ENCODE peak calls at places on chromosomes 5 and 9, in five cellular contexts. F is cardiac fibroblast, V is fibroblast of lung, S is H1, P is IMR-90. R is an unnamed sample.

GRCh38 chr5:55533806-55534435 is 843 bp downstream of the PLPP1 start:
- DNase-seq in S (no peak), F (peak), V (peak), P (peak), R (no peak)

GRCh38 chr9:108463927-108464606 is 391.7 kb downstream of the ACTL7B start:
- DNase-seq in S (no peak), P (no peak), F (peak), V (peak), R (no peak)

GRCh38 chr5:98913911-98914310 is 14.9 kb downstream of the CHD1 start:
- DNase-seq in V (no peak), P (no peak), F (no peak), S (no peak), R (no peak)

GRCh38 chr5:6711409-6712135 is 1.7 kb upstream of the TENT4A start:
- DNase-seq in P (no peak), S (no peak), F (no peak), V (no peak), R (no peak)

GRCh38 chr9:124259273-124260078 is 1.7 kb downstream of the NEK6 start:
- DNase-seq in V (peak), F (peak), S (no peak), P (peak), R (peak)

GRCh38 chr5:73300520-73301207 is 127.7 kb downstream of the TMEM174 start:
- DNase-seq in F (no peak), V (peak), S (no peak), P (no peak), R (no peak)

GRCh38 chr5:136814621-136815378 is 449.5 kb upstream of the TRPC7 start:
- DNase-seq in V (no peak), S (no peak), P (peak), F (peak), R (peak)

GRCh38 chr9:87213948-87214347 is 266.6 kb upstream of the GAS1 start:
- DNase-seq in V (no peak), F (no peak), S (no peak), P (peak), R (no peak)

GRCh38 chr9:135144581-135145108 is 57.2 kb downstream of the OLFM1 start:
- DNase-seq in F (no peak), S (no peak), P (no peak), V (no peak), R (no peak)

GRCh38 chr9:18555105-18555883 is 81.3 kb downstream of the ADAMTSL1 start:
- DNase-seq in P (no peak), V (no peak), S (no peak), F (no peak), R (no peak)

GRCh38 chr5:155029240-155029639 is 15.7 kb downstream of the KIF4B start:
- DNase-seq in V (no peak), F (no peak), S (no peak), P (no peak), R (no peak)

GRCh38 chr5:127878174-127878750 is 175.1 kb downstream of the CCDC192 start:
- DNase-seq in S (peak), P (peak), F (peak), V (peak), R (no peak)

GRCh38 chr9:92749934-92750315 is 14.7 kb downstream of the BICD2 start:
- DNase-seq in F (no peak), S (no peak), P (peak), V (peak), R (no peak)

GRCh38 chr5:83991566-83992224 is 271.0 kb upstream of the HAPLN1 start:
- DNase-seq in S (no peak), F (no peak), V (no peak), P (peak), R (peak)

GRCh38 chr9:15373881-15374280 is 48.8 kb upstream of the SNAPC3 start:
- DNase-seq in P (peak), V (peak), F (no peak), S (no peak), R (no peak)

GRCh38 chr5:74576941-74577456 is 63.5 kb downstream of the ENC1 start:
- DNase-seq in P (peak), V (peak), S (no peak), F (peak), R (peak)
- TF ChIP-seq CTCF in P (no peak), V (no peak), S (no peak), F (no peak), R (no peak)

GRCh38 chr9:136975624-136976023 is 1.7 kb upstream of the PTGDS start:
- DNase-seq in P (no peak), F (no peak), S (no peak), V (no peak), R (no peak)
- TF ChIP-seq CTCF in P (peak), F (peak), S (no peak), V (no peak), R (no peak)

GRCh38 chr5:102965653-102966052 is 154.3 kb downstream of the GIN1 start:
- DNase-seq in S (no peak), P (no peak), V (no peak), F (no peak), R (no peak)
- TF ChIP-seq CTCF in S (no peak), P (no peak), V (no peak), F (no peak), R (no peak)

DNA sequence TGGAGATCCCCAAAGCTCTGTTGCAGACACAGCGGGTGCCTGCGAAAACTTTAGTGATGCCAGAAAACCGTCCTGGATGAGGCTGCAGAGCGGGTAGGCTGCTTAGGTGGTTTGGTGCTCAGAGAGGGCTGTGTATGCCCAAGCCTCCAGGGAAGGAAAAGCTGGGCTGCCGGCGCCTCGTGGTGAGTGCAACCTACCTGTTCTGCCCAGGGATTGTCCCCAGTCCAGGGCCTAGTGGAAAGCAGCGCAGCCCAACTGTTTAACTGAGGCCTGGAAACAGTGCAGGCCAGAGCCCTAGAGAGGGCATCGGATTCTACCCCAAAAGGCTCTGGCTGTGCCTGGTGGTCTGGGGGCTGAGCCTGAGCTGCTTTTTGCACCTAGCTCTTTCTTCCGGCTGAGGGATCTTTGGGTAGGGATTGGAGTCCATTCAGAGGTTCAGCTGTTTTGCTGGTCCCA is 2.8 kb downstream of the LMX1B start:
- DNase-seq in P (no peak), S (no peak), V (no peak), F (no peak), R (no peak)
- TF ChIP-seq CTCF in P (no peak), S (no peak), V (no peak), F (no peak), R (no peak)

GRCh38 chr5:107322936-107323335 is 347.8 kb downstream of the EFNA5 start:
- DNase-seq in F (no peak), V (peak), P (peak), S (no peak), R (no peak)

GRCh38 chr5:107321906-107322305 is 348.8 kb downstream of the EFNA5 start:
- DNase-seq in F (no peak), P (no peak), V (no peak), S (no peak), R (no peak)

GRCh38 chr5:107324071-107324470 is 346.7 kb downstream of the EFNA5 start:
- DNase-seq in V (no peak), P (peak), F (no peak), S (no peak), R (no peak)

GRCh38 chr5:107319921-107320320 is 350.8 kb downstream of the EFNA5 start:
- DNase-seq in V (peak), S (no peak), F (no peak), P (no peak), R (no peak)

GRCh38 chr5:107320851-107321250 is 349.9 kb downstream of the EFNA5 start:
- DNase-seq in P (no peak), F (peak), V (no peak), S (no peak), R (no peak)
- TF ChIP-seq CTCF in P (no peak), F (no peak), V (no peak), S (no peak), R (no peak)

DNA sequence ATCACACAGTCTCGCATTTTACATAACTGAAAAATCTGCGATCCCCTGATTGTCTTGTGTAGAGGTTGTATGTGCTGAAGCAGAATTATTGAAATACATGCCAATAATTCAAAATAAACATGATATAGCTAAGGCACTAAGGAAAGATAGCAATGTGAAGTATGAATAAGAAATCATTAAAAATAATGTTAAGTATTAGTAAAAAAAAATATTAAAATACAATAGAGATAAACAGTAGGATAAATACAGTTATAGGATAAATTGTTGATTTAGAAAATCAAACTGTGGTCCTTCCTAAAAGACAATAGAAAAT is 121.1 kb downstream of the FBXL17 start:
- DNase-seq in P (no peak), F (no peak), V (no peak), S (no peak), R (no peak)
- TF ChIP-seq CTCF in P (no peak), F (no peak), V (no peak), S (no peak), R (no peak)